ENCODE peak calls at places on chromosomes 4 and X, in five cellular contexts. Y is heart left ventricle, J is cardiac fibroblast, B is IMR-90, N is mesothelial cell of epicardium. R is an unnamed sample.

GRCh38 chr4:172515266-172515879 is 653.2 kb upstream of the GALNT7 start:
- DNase-seq in Y (no peak), J (no peak), B (peak; percentile 41), N (no peak), R (no peak)

GRCh38 chr4:184267673-184268573 is 50.2 kb upstream of the ENPP6 start:
- DNase-seq in Y (peak; percentile 55), J (peak; percentile 89), B (peak; percentile 97), N (no peak), R (peak; percentile 84)

GRCh38 chr4:88791274-88791673 is 93.6 kb upstream of the NAP1L5 start:
- DNase-seq in Y (no peak), J (peak; percentile 29), B (peak; percentile 23), N (no peak), R (no peak)

GRCh38 chr4:17324431-17324830 is 187.5 kb downstream of the QDPR start:
- DNase-seq in Y (peak; percentile 61), J (peak; percentile 76), B (peak; percentile 77), N (no peak), R (peak; percentile 50)

GRCh38 chr4:85787133-85787532 is 312.2 kb downstream of the ARHGAP24 start:
- DNase-seq in Y (no peak), J (peak; percentile 75), B (peak; percentile 93), N (no peak), R (peak; percentile 80)

GRCh38 chrX:154019633-154020499 is at the start of gene IRAK1:
- DNase-seq in Y (peak; percentile 66), J (peak; percentile 69), B (peak; percentile 52), N (no peak), R (peak; percentile 33)

GRCh38 chr4:8393593-8394038 is 46.9 kb downstream of the ACOX3 start:
- DNase-seq in Y (peak; percentile 51), J (peak; percentile 95), B (peak; percentile 97), N (no peak), R (peak; percentile 97)

GRCh38 chr4:27490747-27491146 is 630.1 kb downstream of the STIM2 start:
- DNase-seq in Y (no peak), J (no peak), B (no peak), N (no peak), R (no peak)

GRCh38 chr4:145732001-145732400 is 52.1 kb downstream of the C4orf51 start:
- DNase-seq in Y (no peak), J (no peak), B (no peak), N (no peak), R (no peak)

GRCh38 chrX:130083656-130084382 is 26.5 kb downstream of the ELF4 start:
- DNase-seq in Y (no peak), J (no peak), B (no peak), N (no peak), R (no peak)